ENCODE peak calls at places on chromosomes 3 and 15, in six cellular contexts. B, A, V, W, D and X are unnamed samples.
A peak's percentile ranks its signal among the peaks of the same experiment; 100 is the strongest.

GRCh38 chr15:64599716-64600115 is 139.3 kb downstream of the ZNF609 start:
- DNase-seq in A (no peak), V (no peak), D (peak; percentile 35), W (no peak), B (no peak), X (no peak)

GRCh38 chr3:134810850-134811249 is 15.8 kb downstream of the EPHB1 start:
- DNase-seq in W (no peak), V (no peak), D (no peak), B (no peak), A (no peak), X (no peak)

GRCh38 chr15:89874926-89875564 is 18.7 kb downstream of the AP3S2 start:
- DNase-seq in D (peak; percentile 80), B (peak; percentile 77), A (peak; percentile 82), W (peak; percentile 91), V (peak; percentile 61), X (peak; percentile 94)

GRCh38 chr15:62850318-62850717 is 192.2 kb upstream of the TPM1 start:
- DNase-seq in B (no peak), A (peak; percentile 17), W (no peak), D (no peak), V (no peak), X (no peak)

GRCh38 chr15:33963831-33964664 is 4.2 kb upstream of the CHRM5 start:
- DNase-seq in V (peak; percentile 29), B (no peak), A (peak; percentile 56), W (no peak), D (peak; percentile 70), X (no peak)

GRCh38 chr15:68789921-68790575 is 30.6 kb downstream of the ANP32A start:
- DNase-seq in D (no peak), V (no peak), W (no peak), A (no peak), B (no peak), X (no peak)

GRCh38 chr15:88610756-88611231 is 10.3 kb upstream of the AEN start:
- DNase-seq in V (no peak), B (no peak), A (no peak), W (no peak), D (no peak), X (peak; percentile 49)

GRCh38 chr3:49609314-49609713 is 55.0 kb downstream of the BSN start:
- DNase-seq in A (no peak), D (no peak), W (no peak), V (no peak), B (no peak), X (no peak)